ENCODE peak calls at places on chromosomes 7 and 10, in ten cellular contexts. Z is NCI-H774, Y is NCI-H460, T is astrocyte of the cerebellum, X is ascending aorta, W is SIG-M5, F is left ventricle myocardium inferior, K is EL, V is retina, S is cardiac fibroblast. H is an unnamed sample.

GRCh38 chr7:78769551-78770101 is 683.8 kb downstream of the MAGI2 start:
- DNase-seq in Z (no peak), Y (no peak), T (no peak), X (no peak), W (no peak), F (no peak), K (peak; percentile 20), V (peak; percentile 67), S (no peak), H (no peak)

GRCh38 chr7:48183965-48184364 is 12.7 kb downstream of the ABCA13 start:
- DNase-seq in Z (no peak), Y (no peak), T (no peak), X (no peak), W (no peak), F (no peak), K (no peak), V (no peak), S (no peak), H (no peak)

GRCh38 chr10:102540023-102540422 is 36.3 kb downstream of the SUFU start:
- DNase-seq in Z (no peak), Y (no peak), T (peak; percentile 23), X (no peak), W (no peak), F (no peak), K (peak; percentile 25), V (no peak), S (peak; percentile 42), H (peak; percentile 35)

GRCh38 chr7:79555571-79555970 is 102.1 kb upstream of the MAGI2 start:
- DNase-seq in Z (no peak), Y (no peak), T (no peak), X (no peak), W (no peak), F (no peak), K (no peak), V (no peak), S (no peak), H (no peak)

GRCh38 chr7:75734586-75735047 is 4.1 kb downstream of the HIP1 start:
- DNase-seq in Z (no peak), Y (no peak), T (no peak), X (no peak), W (no peak), F (no peak), K (peak; percentile 74), V (no peak), S (peak; percentile 33), H (no peak)

GRCh38 chr10:86648706-86649426 is 5.5 kb upstream of the OPN4 start:
- DNase-seq in Z (no peak), Y (no peak), T (no peak), X (peak; percentile 82), W (no peak), F (peak; percentile 54), K (peak; percentile 94), V (no peak), S (peak; percentile 92), H (peak; percentile 97)

GRCh38 chr7:37674534-37674933 is 9.0 kb upstream of the GPR141 start:
- DNase-seq in Z (no peak), Y (no peak), T (no peak), X (no peak), W (peak; percentile 65), F (no peak), K (no peak), V (no peak), S (no peak), H (no peak)

GRCh38 chr7:156722427-156722826 is 81.9 kb downstream of the RNF32 start:
- DNase-seq in Z (peak; percentile 62), Y (no peak), T (no peak), X (no peak), W (no peak), F (no peak), K (no peak), V (peak; percentile 16), S (no peak), H (no peak)

GRCh38 chr7:5997210-5997808 is 11.5 kb downstream of the PMS2 start:
- DNase-seq in Z (peak; percentile 28), Y (peak; percentile 67), T (peak; percentile 57), X (no peak), W (no peak), F (peak; percentile 20), K (peak; percentile 60), V (peak; percentile 56), S (peak; percentile 81), H (peak; percentile 82)

GRCh38 chr7:28956608-28957063 is 1.5 kb downstream of the TRIL start:
- DNase-seq in Z (peak; percentile 70), Y (no peak), T (no peak), X (peak; percentile 66), W (no peak), F (peak; percentile 66), K (peak; percentile 36), V (no peak), S (peak; percentile 66), H (peak; percentile 18)

GRCh38 chr7:131170440-131171105 is 157.1 kb upstream of the MKLN1 start:
- DNase-seq in Z (no peak), Y (no peak), T (no peak), X (no peak), W (no peak), F (no peak), K (peak; percentile 59), V (no peak), S (no peak), H (peak; percentile 30)

GRCh38 chr7:50632561-50633413 is 67.6 kb upstream of the DDC start:
- DNase-seq in Z (no peak), Y (peak; percentile 0), T (no peak), X (no peak), W (no peak), F (no peak), K (peak; percentile 66), V (no peak), S (peak; percentile 60), H (peak; percentile 40)

GRCh38 chr7:8260871-8261707 is 878 bp downstream of the ICA1 start:
- DNase-seq in Z (peak; percentile 23), Y (peak; percentile 40), T (no peak), X (peak; percentile 65), W (no peak), F (peak; percentile 67), K (peak; percentile 40), V (peak; percentile 66), S (peak; percentile 3), H (no peak)

GRCh38 chr7:39721345-39721744 is 98.0 kb downstream of the RALA start:
- DNase-seq in Z (no peak), Y (no peak), T (no peak), X (no peak), W (no peak), F (no peak), K (no peak), V (no peak), S (no peak), H (no peak)

GRCh38 chr7:40134428-40135423 is at the start of the genes MPLKIP and SUGCT:
- DNase-seq in Z (peak; percentile 88), Y (peak; percentile 78), T (peak; percentile 82), X (peak; percentile 90), W (peak; percentile 46), F (peak; percentile 82), K (peak; percentile 84), V (peak; percentile 99), S (peak; percentile 91), H (peak; percentile 93)

GRCh38 chr10:66822801-66823200 is 103.0 kb upstream of the LRRTM3 start:
- DNase-seq in Z (no peak), Y (no peak), T (no peak), X (no peak), W (no peak), F (no peak), K (no peak), V (peak; percentile 17), S (no peak), H (no peak)

H was measured in fibroblast of the aortic adventitia.